ENCODE peak calls at places on chromosomes 4 and X, in five cellular contexts. S, J, N, D and R are unnamed samples.

GRCh38 chr4:3766207-3766790 is at the start of gene ADRA2C:
- DNase-seq in S (no peak), J (no peak), N (no peak), D (no peak), R (no peak)

GRCh38 chr4:106854970-106855369 is 181.1 kb downstream of the DKK2 start:
- DNase-seq in S (no peak), J (no peak), N (no peak), D (no peak), R (no peak)

GRCh38 chrX:39814391-39814790 is 283.4 kb downstream of the BCOR start:
- DNase-seq in S (no peak), J (no peak), N (peak; percentile 22), D (peak; percentile 60), R (peak; percentile 32)

GRCh38 chr4:109648997-109649575 is 54.2 kb downstream of the CASP6 start:
- DNase-seq in S (no peak), J (no peak), N (no peak), D (no peak), R (no peak)

GRCh38 chr4:147173797-147174196 is 228.1 kb upstream of the TTC29 start:
- DNase-seq in S (no peak), J (no peak), N (no peak), D (no peak), R (no peak)

GRCh38 chrX:56382278-56382677 is 150.1 kb downstream of the KLF8 start:
- DNase-seq in S (no peak), J (no peak), N (no peak), D (no peak), R (no peak)

GRCh38 chrX:12563121-12563520 is 228.1 kb upstream of the PRPS2 start:
- DNase-seq in S (peak; percentile 11), J (no peak), N (no peak), D (no peak), R (no peak)

GRCh38 chr4:174467107-174467506 is 55.2 kb downstream of the HPGD start:
- DNase-seq in S (no peak), J (no peak), N (no peak), D (no peak), R (no peak)

GRCh38 chr4:93267747-93268146 is 560.8 kb upstream of the ATOH1 start:
- DNase-seq in S (no peak), J (no peak), N (no peak), D (no peak), R (no peak)

GRCh38 chr4:2927016-2927695 is 36.0 kb downstream of the NOP14 start:
- DNase-seq in S (no peak), J (peak; percentile 79), N (no peak), D (no peak), R (no peak)

GRCh38 chr4:166017804-166018203 is 144.8 kb downstream of the TLL1 start:
- DNase-seq in S (no peak), J (no peak), N (no peak), D (no peak), R (no peak)

GRCh38 chrX:38563006-38563405 is 1.7 kb downstream of the TSPAN7 start:
- DNase-seq in S (no peak), J (no peak), N (no peak), D (peak; percentile 5), R (no peak)

GRCh38 chrX:54413753-54414152 is 26.5 kb upstream of the TSR2 start:
- DNase-seq in S (no peak), J (no peak), N (peak; percentile 9), D (no peak), R (no peak)

GRCh38 chrX:64437665-64438064 is 42.4 kb upstream of the MTMR8 start:
- DNase-seq in S (no peak), J (no peak), N (no peak), D (no peak), R (no peak)

GRCh38 chr4:119314356-119314755 is 7.6 kb downstream of the FABP2 start:
- DNase-seq in S (no peak), J (no peak), N (peak; percentile 55), D (peak; percentile 74), R (peak; percentile 70)

GRCh38 chr4:99468891-99469290 is 33.7 kb upstream of the ADH7 start:
- DNase-seq in S (no peak), J (no peak), N (no peak), D (no peak), R (no peak)

GRCh38 chr4:125268065-125268755 is 46.5 kb upstream of the FAT4 start:
- DNase-seq in S (no peak), J (no peak), N (no peak), D (no peak), R (no peak)

GRCh38 chrX:148567229-148567628 is 66.8 kb downstream of the AFF2 start:
- DNase-seq in S (no peak), J (no peak), N (no peak), D (no peak), R (no peak)

GRCh38 chrX:102745513-102746133 is 25.1 kb downstream of the GPRASP3 start:
- DNase-seq in S (no peak), J (no peak), N (no peak), D (no peak), R (no peak)

GRCh38 chr4:54585321-54586000 is 72.3 kb upstream of the KIT start:
- DNase-seq in S (no peak), J (no peak), N (no peak), D (peak; percentile 7), R (no peak)

GRCh38 chr4:87732033-87732770 is 67.2 kb upstream of the IBSP start:
- DNase-seq in S (no peak), J (no peak), N (no peak), D (no peak), R (no peak)

GRCh38 chr4:4627111-4627510 is 85.3 kb upstream of the STX18 start:
- DNase-seq in S (no peak), J (no peak), N (no peak), D (no peak), R (no peak)

GRCh38 chrX:65034641-65035450 is 58.6 kb upstream of the ZC4H2 start:
- DNase-seq in S (no peak), J (peak; percentile 87), N (peak; percentile 86), D (peak; percentile 3), R (peak; percentile 62)

GRCh38 chr4:83276299-83277040 is 8.1 kb downstream of the COQ2 start:
- DNase-seq in S (no peak), J (no peak), N (peak; percentile 63), D (no peak), R (no peak)

GRCh38 chr4:118888666-118889312 is at the start of gene SYNPO2:
- DNase-seq in S (peak; percentile 54), J (peak; percentile 94), N (peak; percentile 51), D (peak; percentile 65), R (peak; percentile 22)

GRCh38 chr4:183840311-183840710 is 64.8 kb upstream of the STOX2 start:
- DNase-seq in S (peak; percentile 36), J (peak; percentile 92), N (peak; percentile 73), D (peak; percentile 87), R (peak; percentile 68)

GRCh38 chrX:101417981-101418841 is 10.2 kb downstream of the HNRNPH2 start:
- DNase-seq in S (no peak), J (peak; percentile 90), N (no peak), D (peak; percentile 78), R (peak; percentile 38)

GRCh38 chr4:78552398-78553396 is 1.1 kb downstream of the ANXA3 start:
- DNase-seq in S (no peak), J (no peak), N (no peak), D (peak; percentile 21), R (peak; percentile 89)

GRCh38 chr4:141768954-141769353 is 132.6 kb downstream of the IL15 start:
- DNase-seq in S (peak; percentile 43), J (no peak), N (no peak), D (no peak), R (peak; percentile 24)

GRCh38 chrX:53882331-53882730 is 161.9 kb downstream of the PHF8 start:
- DNase-seq in S (peak; percentile 18), J (no peak), N (no peak), D (peak; percentile 74), R (peak; percentile 38)

GRCh38 chrX:136768469-136769084 is 12.2 kb downstream of the ARHGEF6 start:
- DNase-seq in S (peak; percentile 30), J (peak; percentile 92), N (no peak), D (no peak), R (no peak)